ENCODE peak calls at places on chromosomes 6 and 20, in nine cellular contexts. Y, Q, T, M, A, F, R, U and O are unnamed samples.

GRCh38 chr6:49565855-49566254 is 15.4 kb downstream of the C6orf141 start:
- DNase-seq in F (peak; percentile 46), U (no peak), Q (no peak), R (no peak), T (no peak), M (peak; percentile 15), A (no peak), Y (no peak), O (peak; percentile 21)

GRCh38 chr6:4883298-4883697 is 107.1 kb downstream of the CDYL start:
- DNase-seq in R (no peak), Y (no peak), M (no peak), U (no peak), A (no peak), T (no peak), F (no peak), Q (no peak), O (no peak)

GRCh38 chr20:36070451-36070850 is 84.1 kb upstream of the EPB41L1 start:
- DNase-seq in A (no peak), U (peak; percentile 67), Y (no peak), R (no peak), T (no peak), F (peak; percentile 78), M (no peak), Q (no peak), O (no peak)

GRCh38 chr20:32731882-32732266 is 11.4 kb downstream of the COMMD7 start:
- DNase-seq in F (peak; percentile 89), Y (no peak), T (peak; percentile 84), M (no peak), Q (no peak), A (no peak), R (no peak), U (peak; percentile 73), O (no peak)

GRCh38 chr6:96899019-96899418 is 1.3 kb upstream of the NDUFAF4 start:
- DNase-seq in Y (peak; percentile 42), U (peak; percentile 63), R (no peak), T (no peak), A (peak; percentile 46), F (peak; percentile 19), Q (no peak), M (peak; percentile 33), O (peak; percentile 45)

GRCh38 chr6:93992976-93993375 is 573.6 kb upstream of the EPHA7 start:
- DNase-seq in F (no peak), R (no peak), M (no peak), A (no peak), U (no peak), Y (no peak), T (no peak), Q (no peak), O (no peak)

GRCh38 chr20:17854307-17854903 is 114.2 kb downstream of the SNX5 start:
- DNase-seq in A (peak; percentile 47), T (peak; percentile 74), Q (no peak), M (peak; percentile 60), R (no peak), F (peak; percentile 82), Y (peak; percentile 74), U (peak; percentile 58), O (peak; percentile 36)

GRCh38 chr6:167679137-167679736 is 147.5 kb upstream of the AFDN start:
- DNase-seq in T (no peak), F (no peak), A (no peak), U (peak; percentile 5), M (no peak), Y (no peak), R (no peak), Q (no peak), O (no peak)

GRCh38 chr6:75101896-75102680 is 103.8 kb downstream of the COL12A1 start:
- DNase-seq in Y (no peak), R (no peak), Q (no peak), F (no peak), T (no peak), M (no peak), U (no peak), A (no peak), O (no peak)

GRCh38 chr20:9971746-9972145 is 63.0 kb upstream of the ANKEF1 start:
- DNase-seq in T (no peak), Q (no peak), R (no peak), A (no peak), U (no peak), Y (no peak), M (no peak), F (no peak), O (no peak)

GRCh38 chr20:9969626-9970025 is 65.2 kb upstream of the ANKEF1 start:
- DNase-seq in Q (no peak), R (no peak), M (no peak), F (no peak), A (no peak), T (no peak), U (no peak), Y (no peak), O (no peak)

GRCh38 chr20:9963029-9963428 is 71.8 kb upstream of the ANKEF1 start:
- DNase-seq in Y (no peak), R (no peak), U (no peak), Q (no peak), A (no peak), M (no peak), F (no peak), T (no peak), O (no peak)

GRCh38 chr20:9966966-9967365 is 67.8 kb upstream of the ANKEF1 start:
- DNase-seq in Y (peak; percentile 11), Q (no peak), F (peak; percentile 13), M (no peak), R (no peak), A (no peak), U (no peak), T (no peak), O (peak; percentile 16)
- TF ChIP-seq CTCF in Y (peak; percentile 49), Q (no peak), F (peak; percentile 34), M (no peak), R (no peak), A (no peak), U (peak; percentile 33), T (no peak), O (no peak)

GRCh38 chr20:62366370-62367135 is 559 bp downstream of the LAMA5 start:
- DNase-seq in A (no peak), U (peak; percentile 83), M (peak; percentile 53), F (peak; percentile 61), Y (no peak), T (peak; percentile 85), Q (no peak), R (no peak), O (peak; percentile 72)

GRCh38 chr20:62362991-62363919 is 3.9 kb downstream of the LAMA5 start:
- DNase-seq in R (no peak), Y (peak; percentile 64), F (no peak), U (peak; percentile 66), Q (no peak), A (no peak), M (peak; percentile 27), T (peak; percentile 63), O (no peak)

GRCh38 chr20:62363920-62364851 is 2.9 kb downstream of the LAMA5 start:
- DNase-seq in Q (no peak), M (peak; percentile 38), Y (no peak), U (peak; percentile 59), R (no peak), A (no peak), F (no peak), T (peak; percentile 68), O (no peak)

GRCh38 chr20:62365814-62366369 is 1.2 kb downstream of the LAMA5 start:
- DNase-seq in Y (no peak), A (no peak), R (no peak), Q (no peak), M (no peak), U (peak; percentile 84), T (peak; percentile 78), F (no peak), O (peak; percentile 97)

GRCh38 chr20:62364911-62365736 is 2.0 kb downstream of the LAMA5 start:
- DNase-seq in T (peak; percentile 87), Q (no peak), M (peak; percentile 80), F (no peak), R (no peak), A (no peak), U (peak; percentile 45), Y (no peak), O (no peak)
- H3K27ac ChIP-seq in T (peak overlapping the region; percentile 72), Q (no peak overlapping the region), M (peak overlapping the region; percentile 81), F (peak overlapping the region; percentile 79), R (peak overlapping the region; percentile 59), A (peak overlapping the region; percentile 81), U (peak overlapping the region; percentile 92), Y (peak overlapping the region; percentile 25), O (peak overlapping the region; percentile 100)

DNA sequence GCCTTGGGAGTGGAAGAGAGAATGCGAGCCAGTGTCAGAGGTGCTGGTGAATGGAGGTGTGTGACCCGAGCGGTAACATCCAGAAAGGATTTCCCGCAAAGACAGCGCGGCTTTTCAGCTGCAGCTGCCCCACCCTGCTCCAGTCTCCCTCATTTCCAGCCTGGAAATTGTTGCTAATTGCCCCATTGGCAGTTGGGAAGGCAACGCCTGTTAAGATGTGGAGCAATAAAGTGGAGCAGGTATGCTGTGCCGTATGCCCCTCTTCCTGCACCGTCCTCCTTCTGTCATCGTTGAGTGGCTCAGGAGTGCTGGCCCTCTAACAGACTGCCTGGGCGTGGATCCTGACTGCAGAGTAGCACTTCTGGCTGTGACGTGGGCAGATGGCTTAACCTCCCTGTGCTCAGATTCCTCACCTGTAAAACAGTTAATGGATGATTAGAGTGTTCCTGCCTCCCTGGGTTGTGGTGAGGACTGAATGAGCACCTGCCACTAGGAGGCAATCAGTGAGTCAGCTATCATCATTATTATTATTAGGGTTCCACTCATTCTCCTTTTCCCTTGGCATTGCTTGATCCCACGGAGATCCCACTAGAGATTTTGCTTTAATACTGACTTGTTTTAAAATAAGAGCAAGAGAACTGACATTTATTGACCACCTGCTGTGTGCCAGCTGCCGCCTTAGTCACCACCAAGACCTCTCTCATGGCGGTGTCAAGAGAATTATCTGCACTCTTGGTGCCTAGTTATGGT is 11.7 kb downstream of the ARFGEF2 start:
- DNase-seq in T (peak; percentile 81), A (no peak), M (no peak), R (no peak), Q (no peak), Y (peak; percentile 12), F (no peak), U (peak; percentile 18), O (no peak)
- TF ChIP-seq CTCF in T (no peak), A (no peak), M (no peak), R (no peak), Q (no peak), Y (no peak), F (no peak), U (no peak), O (no peak)

GRCh38 chr6:10410214-10410873 is 4.5 kb downstream of the TFAP2A start:
- DNase-seq in M (no peak), F (no peak), T (no peak), Q (no peak), R (no peak), U (no peak), Y (no peak), A (no peak), O (no peak)

GRCh38 chr6:10409160-10409765 is 5.6 kb downstream of the TFAP2A start:
- DNase-seq in Q (no peak), M (no peak), A (no peak), Y (no peak), R (no peak), F (no peak), T (no peak), U (no peak), O (no peak)

GRCh38 chr6:10411915-10412164 is 3.0 kb downstream of the TFAP2A start:
- DNase-seq in T (no peak), M (no peak), Y (no peak), U (no peak), A (no peak), F (no peak), Q (no peak), R (peak; percentile 77), O (no peak)

GRCh38 chr6:10411131-10411914 is 3.6 kb downstream of the TFAP2A start:
- DNase-seq in T (no peak), M (no peak), U (no peak), Y (no peak), A (no peak), F (no peak), R (peak; percentile 76), Q (no peak), O (no peak)

GRCh38 chr6:10409766-10410209 is 5.1 kb downstream of the TFAP2A start:
- DNase-seq in R (no peak), M (no peak), A (no peak), Q (no peak), T (no peak), U (no peak), F (no peak), Y (no peak), O (no peak)
- H3K27ac ChIP-seq in R (no peak overlapping the region), M (no peak overlapping the region), A (no peak overlapping the region), Q (no peak overlapping the region), T (no peak overlapping the region), U (peak overlapping the region; percentile 83), F (no peak overlapping the region), Y (no peak overlapping the region), O (peak overlapping the region; percentile 99)